ENCODE peak calls at places on chromosome 17, in six cellular contexts. B is PC-3, A is mucosa of descending colon, D is adrenal gland, H is fibroblast of the aortic adventitia, U is AG04450. Q is an unnamed sample.

GRCh38 chr17:68420065-68420847 is 37.0 kb downstream of the WIPI1 start:
- DNase-seq in U (no peak), H (no peak), D (no peak), B (no peak), A (no peak), Q (no peak)

GRCh38 chr17:83119987-83120864 is 40.8 kb downstream of the METRNL start:
- DNase-seq in B (no peak), H (no peak), U (no peak), D (no peak), A (no peak), Q (peak)

GRCh38 chr17:1907818-1908698 is 78.3 kb downstream of the RPA1 start:
- DNase-seq in D (no peak), H (peak), B (peak), U (no peak), A (no peak), Q (peak)

GRCh38 chr17:32820440-32820839 is 56.5 kb downstream of the MYO1D start:
- DNase-seq in U (no peak), D (no peak), B (no peak), H (no peak), A (no peak), Q (no peak)

GRCh38 chr17:2928294-2928890 is 132.2 kb downstream of the RAP1GAP2 start:
- DNase-seq in B (no peak), H (no peak), D (no peak), A (no peak), U (no peak), Q (no peak)

GRCh38 chr17:51166198-51166986 is at the start of gene NME2:
- DNase-seq in D (peak), H (peak), U (peak), A (peak), B (peak), Q (peak)

GRCh38 chr17:8994319-8994718 is 27.0 kb upstream of the NTN1 start:
- DNase-seq in D (peak), H (peak), A (peak), B (peak), U (peak), Q (peak)

GRCh38 chr17:78414178-78415162 is 36.0 kb downstream of the PGS1 start:
- DNase-seq in A (peak), B (no peak), D (no peak), H (no peak), U (no peak), Q (no peak)

GRCh38 chr17:59299400-59300092 is 31.9 kb upstream of the YPEL2 start:
- DNase-seq in A (no peak), U (no peak), H (peak), D (no peak), B (no peak), Q (no peak)

GRCh38 chr17:34720760-34721159 is 141.4 kb downstream of the TMEM132E start:
- DNase-seq in U (no peak), A (no peak), B (peak), H (no peak), D (no peak), Q (no peak)

GRCh38 chr17:9906616-9907015 is 1.5 kb upstream of the RCVRN start:
- DNase-seq in U (no peak), A (no peak), D (no peak), B (no peak), H (no peak), Q (no peak)

GRCh38 chr17:77424585-77425344 is 284.0 kb downstream of the SEC14L1 start:
- DNase-seq in A (peak), D (peak), B (no peak), H (peak), U (peak), Q (peak)

GRCh38 chr17:82053556-82054263 is 2.0 kb downstream of the GPS1 start:
- DNase-seq in U (no peak), H (no peak), B (no peak), A (no peak), D (peak), Q (no peak)
- H3K4me3 ChIP-seq in U (peak), H (peak), B (no peak), A (no peak), D (no peak), Q (no peak)

GRCh38 chr17:7045492-7046126 is 1.7 kb upstream of the SLC16A11 start:
- DNase-seq in B (peak), A (peak), H (peak), D (peak), U (peak), Q (peak)

GRCh38 chr17:7047566-7047965 is 3.7 kb upstream of the SLC16A11 start:
- DNase-seq in H (no peak), U (no peak), D (no peak), A (no peak), B (peak), Q (no peak)

GRCh38 chr17:7048968-7049367 is 5.1 kb upstream of the SLC16A11 start:
- DNase-seq in D (no peak), A (no peak), H (no peak), B (no peak), U (no peak), Q (no peak)

GRCh38 chr17:7043544-7044268 is at the start of gene SLC16A11:
- DNase-seq in U (no peak), H (peak), D (peak), A (peak), B (no peak), Q (no peak)

DNA sequence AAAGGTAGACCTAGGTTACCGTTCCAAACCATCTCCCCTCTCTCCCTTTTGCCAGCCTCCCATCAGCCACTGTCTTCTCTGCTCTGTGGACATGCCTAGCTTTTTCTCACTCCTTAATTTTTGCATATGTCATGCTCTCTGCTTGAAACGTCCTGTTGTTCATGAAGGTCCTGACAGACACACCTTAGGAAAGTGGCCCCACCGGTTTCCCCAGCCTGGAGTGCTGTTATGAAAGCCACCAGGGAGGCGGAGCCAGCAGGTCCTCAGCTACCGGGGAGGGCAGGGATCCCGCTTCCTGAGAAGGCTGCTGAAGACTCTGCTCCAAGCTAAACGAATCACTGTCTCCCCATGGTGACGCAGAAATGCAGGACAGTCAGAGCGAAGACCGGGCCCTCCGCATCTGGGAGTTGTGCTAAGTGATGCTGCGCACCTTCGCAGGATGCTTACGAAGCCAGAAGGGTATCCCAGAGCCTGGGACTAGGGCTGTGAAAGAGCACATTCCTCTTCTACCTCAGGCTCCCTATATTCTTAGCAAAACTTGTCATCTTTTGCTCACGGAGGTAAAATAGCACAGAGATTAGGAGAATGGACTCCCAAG is 2.3 kb upstream of the SLC16A11 start:
- DNase-seq in U (no peak), D (peak), B (peak), H (no peak), A (peak), Q (no peak)
- TF ChIP-seq CTCF in U (no peak), D (no peak), B (peak), H (no peak), A (no peak), Q (no peak)

GRCh38 chr17:37162800-37163199 is 213.0 kb upstream of the C17orf78 start:
- DNase-seq in A (no peak), H (no peak), B (no peak), D (no peak), U (no peak), Q (no peak)
- H3K4me3 ChIP-seq in A (no peak), H (no peak), B (no peak), D (no peak), U (no peak), Q (no peak)

GRCh38 chr17:74859439-74860228 is at the start of gene GRIN2C:
- DNase-seq in D (no peak), H (no peak), U (no peak), A (no peak), B (no peak), Q (no peak)
- TF ChIP-seq CTCF in D (peak), H (no peak), U (no peak), A (no peak), B (peak), Q (peak)

DNA sequence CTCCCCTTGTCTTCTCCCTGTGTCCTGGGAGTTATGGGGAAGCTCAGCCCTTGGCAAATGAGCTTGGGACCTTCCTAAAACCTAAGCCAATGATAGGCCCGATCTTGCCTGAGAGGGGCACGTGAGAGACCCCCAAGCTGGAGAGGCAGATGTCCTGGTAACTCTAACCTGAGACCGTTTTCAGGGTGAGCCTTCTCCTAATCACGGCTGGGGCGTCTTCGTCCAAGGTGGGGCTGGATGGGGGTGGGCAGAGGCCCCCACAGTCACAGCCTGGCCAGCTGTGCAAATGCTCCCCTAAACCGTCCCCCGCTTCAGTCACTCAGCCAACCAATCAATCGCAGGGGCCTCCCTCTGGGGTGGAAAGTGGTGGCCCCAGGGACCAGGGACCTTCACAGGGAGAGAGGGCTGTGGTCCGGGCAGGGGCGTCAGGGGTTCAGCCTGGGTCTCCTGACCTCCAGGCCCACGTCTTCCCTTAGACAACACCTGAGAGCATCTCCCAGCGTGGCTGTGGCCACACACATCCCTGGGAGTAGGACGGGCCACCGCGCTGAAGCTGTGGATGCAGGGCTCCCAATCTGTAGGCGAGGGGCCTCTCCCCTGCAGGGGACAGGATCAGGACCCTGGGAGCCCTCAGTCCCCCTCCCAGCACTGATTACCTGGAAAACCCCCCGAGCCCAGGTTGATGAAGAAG is 30.6 kb downstream of the ACTG1 start:
- DNase-seq in D (no peak), B (no peak), H (no peak), A (no peak), U (no peak), Q (no peak)
- H3K4me3 ChIP-seq in D (peak), B (no peak), H (peak), A (no peak), U (peak), Q (peak)

GRCh38 chr17:62179525-62180161 is 114.6 kb upstream of the MED13 start:
- DNase-seq in A (peak), H (peak), U (no peak), D (no peak), B (peak), Q (peak)
- TF ChIP-seq CTCF in A (no peak), H (no peak), U (no peak), D (no peak), B (peak), Q (no peak)

DNA sequence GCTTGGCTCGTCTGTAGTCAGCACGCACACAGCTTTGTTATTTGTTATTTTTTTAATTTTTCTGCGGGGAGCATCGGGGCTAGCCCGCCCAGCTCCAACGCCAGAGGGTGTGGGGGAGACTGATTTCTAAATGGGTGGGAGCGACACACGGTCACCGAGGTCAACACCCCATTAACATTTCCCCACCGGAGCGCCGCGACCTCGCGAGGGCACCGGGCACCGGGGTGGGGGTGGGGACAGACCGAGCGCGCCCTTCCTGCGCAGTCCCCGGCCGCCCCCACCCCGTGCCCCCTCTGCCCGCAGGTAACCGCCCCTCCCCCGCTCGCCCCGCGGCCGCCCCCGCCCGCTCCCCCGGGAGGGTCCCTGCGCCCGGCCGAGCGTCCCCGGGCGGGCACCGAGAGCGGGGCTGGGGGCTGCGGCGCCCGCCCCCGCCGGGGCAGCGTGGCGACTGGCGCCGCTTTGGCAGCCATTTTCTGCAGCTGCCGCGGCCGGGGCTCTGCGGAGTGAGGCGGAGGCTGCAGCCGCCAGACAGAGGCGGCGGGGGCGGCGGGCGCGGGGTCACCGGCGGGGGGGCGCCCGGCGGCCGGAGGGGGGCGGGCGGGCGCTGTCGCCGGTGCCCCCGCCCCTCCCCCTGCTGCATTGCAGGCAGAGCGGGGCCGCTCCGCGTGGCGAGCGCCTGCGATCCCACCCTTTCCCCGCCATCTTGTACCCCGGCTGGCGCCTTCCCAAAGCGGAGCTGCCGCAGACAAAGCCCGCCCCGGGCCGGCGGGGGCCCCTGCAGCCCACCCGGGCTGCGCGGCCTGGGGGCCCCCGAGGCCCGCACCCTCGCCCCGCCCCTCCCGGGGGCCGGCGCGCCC is 16.3 kb upstream of the CBX8 start:
- DNase-seq in A (no peak), D (no peak), B (no peak), H (no peak), U (no peak), Q (no peak)
- H3K4me3 ChIP-seq in A (no peak), D (peak), B (peak), H (peak), U (peak), Q (no peak)

GRCh38 chr17:43027091-43028032 is 2.3 kb downstream of the RND2 start:
- DNase-seq in U (no peak), D (no peak), B (no peak), H (no peak), A (no peak), Q (no peak)

GRCh38 chr17:43025766-43026537 is 921 bp downstream of the RND2 start:
- DNase-seq in B (no peak), D (no peak), U (no peak), A (no peak), H (no peak), Q (no peak)

GRCh38 chr17:43026610-43027009 is 1.6 kb downstream of the RND2 start:
- DNase-seq in H (no peak), A (no peak), U (no peak), B (no peak), D (no peak), Q (no peak)

GRCh38 chr17:43025290-43025657 is 243 bp downstream of the RND2 start:
- DNase-seq in A (no peak), D (no peak), U (no peak), H (no peak), B (no peak), Q (no peak)

GRCh38 chr17:43024407-43025289 is at the start of gene RND2:
- DNase-seq in B (peak), A (peak), D (peak), U (peak), H (peak), Q (peak)
- TF ChIP-seq CTCF in B (peak), A (peak), D (peak), U (peak), H (peak), Q (peak)

GRCh38 chr17:72033311-72033710 is 87.5 kb upstream of the SOX9 start:
- DNase-seq in U (no peak), A (no peak), B (no peak), D (no peak), H (no peak), Q (no peak)
- H3K4me3 ChIP-seq in U (no peak), A (no peak), B (no peak), D (no peak), H (no peak), Q (no peak)

GRCh38 chr17:47847341-47848197 is 3.4 kb downstream of the SP6 start:
- DNase-seq in A (no peak), U (no peak), H (no peak), B (no peak), D (no peak), Q (peak)
- TF ChIP-seq CTCF in A (peak), U (peak), H (peak), B (peak), D (no peak), Q (peak)

Q was measured in foreskin fibroblast.